ENCODE peak calls at places on chromosomes 6 and 20, in eight cellular contexts. O, E, X, B, C, F, U and H are unnamed samples.

GRCh38 chr20:62959101-62959971 is 6.8 kb downstream of the SLC17A9 start:
- DNase-seq in O (no peak), E (no peak), X (no peak), B (no peak), C (no peak), F (no peak), U (no peak), H (no peak)

GRCh38 chr20:63311833-63312243 is 18.9 kb downstream of the COL20A1 start:
- DNase-seq in O (no peak), E (no peak), X (no peak), B (no peak), C (no peak), F (no peak), U (no peak), H (no peak)

GRCh38 chr6:158786645-158787304 is 32.4 kb downstream of the EZR start:
- DNase-seq in O (no peak), E (no peak), X (no peak), B (no peak), C (no peak), F (no peak), U (no peak), H (no peak)

GRCh38 chr6:145962581-145962980 is 1.6 kb downstream of the SHPRH start:
- DNase-seq in O (no peak), E (no peak), X (no peak), B (no peak), C (no peak), F (no peak), U (no peak), H (no peak)

GRCh38 chr6:53924821-53925422 is 130.1 kb downstream of the LRRC1 start:
- DNase-seq in O (no peak), E (no peak), X (no peak), B (no peak), C (no peak), F (no peak), U (no peak), H (no peak)

GRCh38 chr20:5080384-5080877 is 39.3 kb downstream of the PCNA start:
- DNase-seq in O (peak), E (no peak), X (peak), B (peak), C (no peak), F (no peak), U (peak), H (no peak)

GRCh38 chr6:119481981-119482380 is 132.4 kb upstream of the MAN1A1 start:
- DNase-seq in O (no peak), E (no peak), X (peak), B (no peak), C (no peak), F (no peak), U (no peak), H (no peak)

GRCh38 chr6:158543606-158544185 is 16.2 kb upstream of the TMEM181 start:
- DNase-seq in O (no peak), E (no peak), X (no peak), B (peak), C (no peak), F (no peak), U (no peak), H (no peak)

GRCh38 chr20:878511-879307 is 37.4 kb downstream of the ANGPT4 start:
- DNase-seq in O (no peak), E (no peak), X (peak), B (no peak), C (no peak), F (no peak), U (peak), H (peak)

GRCh38 chr6:37481793-37482192 is 17.9 kb downstream of the CCDC167 start:
- DNase-seq in O (no peak), E (no peak), X (no peak), B (no peak), C (no peak), F (no peak), U (peak), H (no peak)

GRCh38 chr20:51696304-51697118 is 71.7 kb downstream of the ATP9A start:
- DNase-seq in O (no peak), E (peak), X (peak), B (no peak), C (no peak), F (no peak), U (no peak), H (peak)

GRCh38 chr6:125779924-125780539 is 10.7 kb upstream of the NCOA7 start:
- DNase-seq in O (peak), E (peak), X (peak), B (peak), C (peak), F (peak), U (peak), H (peak)

GRCh38 chr20:13883425-13883824 is 98.6 kb downstream of the NDUFAF5 start:
- DNase-seq in O (no peak), E (peak), X (no peak), B (no peak), C (no peak), F (no peak), U (no peak), H (no peak)

GRCh38 chr6:156131221-156131903 is 645.8 kb upstream of the ARID1B start:
- DNase-seq in O (no peak), E (no peak), X (no peak), B (no peak), C (no peak), F (no peak), U (no peak), H (no peak)

GRCh38 chr6:108797951-108798671 is 50.1 kb upstream of the ARMC2 start:
- DNase-seq in O (no peak), E (no peak), X (no peak), B (no peak), C (no peak), F (no peak), U (no peak), H (no peak)

GRCh38 chr20:49585585-49586245 is 17.8 kb upstream of the PTGIS start:
- DNase-seq in O (no peak), E (no peak), X (no peak), B (no peak), C (no peak), F (no peak), U (no peak), H (no peak)

GRCh38 chr6:111482236-111482958 is 621 bp downstream of the REV3L start:
- DNase-seq in O (peak), E (no peak), X (peak), B (peak), C (no peak), F (peak), U (peak), H (peak)

GRCh38 chr20:38407321-38407720 is 27.8 kb downstream of the SNHG17 start:
- DNase-seq in O (no peak), E (no peak), X (no peak), B (no peak), C (no peak), F (no peak), U (no peak), H (no peak)

GRCh38 chr6:158467923-158468322 is 92.0 kb upstream of the TMEM181 start:
- DNase-seq in O (no peak), E (peak), X (no peak), B (no peak), C (no peak), F (no peak), U (no peak), H (no peak)

GRCh38 chr6:87283461-87283860 is 38.9 kb upstream of the SMIM8 start:
- DNase-seq in O (no peak), E (no peak), X (no peak), B (no peak), C (no peak), F (no peak), U (no peak), H (no peak)

GRCh38 chr6:122400467-122401089 is 1.1 kb downstream of the HSF2 start:
- DNase-seq in O (no peak), E (no peak), X (peak), B (no peak), C (no peak), F (no peak), U (no peak), H (no peak)

GRCh38 chr6:139425780-139426179 is 51.3 kb upstream of the CITED2 start:
- DNase-seq in O (no peak), E (no peak), X (no peak), B (no peak), C (no peak), F (no peak), U (no peak), H (no peak)

GRCh38 chr6:165551828-165552227 is 111.2 kb downstream of the PDE10A start:
- DNase-seq in O (no peak), E (no peak), X (no peak), B (no peak), C (no peak), F (no peak), U (no peak), H (no peak)

GRCh38 chr6:88119769-88120168 is 46.4 kb downstream of the CNR1 start:
- DNase-seq in O (no peak), E (no peak), X (no peak), B (no peak), C (no peak), F (no peak), U (no peak), H (no peak)

GRCh38 chr6:29884261-29884660 is 56.6 kb downstream of the HLA-G start:
- DNase-seq in O (no peak), E (no peak), X (no peak), B (no peak), C (no peak), F (no peak), U (no peak), H (no peak)

GRCh38 chr20:38196592-38196991 is 31.5 kb upstream of the TGM2 start:
- DNase-seq in O (no peak), E (no peak), X (peak), B (peak), C (no peak), F (no peak), U (peak), H (peak)

GRCh38 chr6:41682966-41683459 is 44.7 kb downstream of the MDFI start:
- DNase-seq in O (no peak), E (no peak), X (peak), B (no peak), C (no peak), F (no peak), U (peak), H (no peak)